ENCODE peak calls at places on chromosomes 7 and 10, in eight cellular contexts. Q, S, Y, Z, X, C, V and N are unnamed samples.

GRCh38 chr7:143882020-143882610 is 19.9 kb downstream of the TCAF1 start:
- DNase-seq in Q (no peak), S (peak), Y (no peak), Z (peak), X (no peak), C (no peak), V (no peak), N (no peak)

GRCh38 chr10:70652761-70653657 is 19.3 kb upstream of the ADAMTS14 start:
- DNase-seq in Q (no peak), S (no peak), Y (no peak), Z (no peak), X (no peak), C (no peak), V (no peak), N (no peak)

GRCh38 chr7:22238354-22239311 is 118.3 kb downstream of the RAPGEF5 start:
- DNase-seq in Q (no peak), S (no peak), Y (no peak), Z (no peak), X (no peak), C (no peak), V (no peak), N (no peak)

GRCh38 chr7:32588657-32589056 is 93.4 kb downstream of the AVL9 start:
- DNase-seq in Q (no peak), S (peak), Y (no peak), Z (no peak), X (no peak), C (peak), V (no peak), N (no peak)

GRCh38 chr10:17026686-17027485 is 102.7 kb downstream of the CUBN start:
- DNase-seq in Q (no peak), S (peak), Y (no peak), Z (no peak), X (no peak), C (no peak), V (no peak), N (no peak)

GRCh38 chr10:96417432-96417831 is 58.6 kb upstream of the OPALIN start:
- DNase-seq in Q (no peak), S (no peak), Y (no peak), Z (no peak), X (no peak), C (no peak), V (no peak), N (no peak)

GRCh38 chr10:43437141-43437860 is 390 bp downstream of the ZNF487 start:
- DNase-seq in Q (no peak), S (peak), Y (no peak), Z (no peak), X (no peak), C (no peak), V (no peak), N (no peak)

GRCh38 chr10:50653142-50653541 is 29.4 kb upstream of the SGMS1 start:
- DNase-seq in Q (no peak), S (peak), Y (no peak), Z (no peak), X (peak), C (no peak), V (no peak), N (no peak)

GRCh38 chr7:148803094-148803493 is 81.0 kb downstream of the EZH2 start:
- DNase-seq in Q (no peak), S (no peak), Y (no peak), Z (no peak), X (no peak), C (no peak), V (no peak), N (no peak)

GRCh38 chr10:90494183-90494582 is 363.7 kb downstream of the HTR7 start:
- DNase-seq in Q (no peak), S (no peak), Y (no peak), Z (no peak), X (no peak), C (no peak), V (no peak), N (no peak)

GRCh38 chr10:121927361-121927840 is 430 bp downstream of the ATE1 start:
- DNase-seq in Q (no peak), S (no peak), Y (peak), Z (peak), X (no peak), C (peak), V (peak), N (no peak)

GRCh38 chr10:70820976-70821750 is 5.4 kb downstream of the SGPL1 start:
- DNase-seq in Q (no peak), S (no peak), Y (no peak), Z (no peak), X (no peak), C (no peak), V (no peak), N (no peak)

GRCh38 chr7:47143344-47143743 is 438.6 kb downstream of the TNS3 start:
- DNase-seq in Q (no peak), S (no peak), Y (no peak), Z (no peak), X (no peak), C (no peak), V (no peak), N (no peak)

GRCh38 chr7:123327661-123328060 is 127.9 kb upstream of the SLC13A1 start:
- DNase-seq in Q (no peak), S (no peak), Y (no peak), Z (no peak), X (no peak), C (no peak), V (no peak), N (no peak)

GRCh38 chr7:84047085-84047484 is 147.5 kb downstream of the SEMA3A start:
- DNase-seq in Q (no peak), S (no peak), Y (no peak), Z (no peak), X (no peak), C (no peak), V (peak), N (no peak)

GRCh38 chr7:82729172-82730030 is 285.8 kb upstream of the CACNA2D1 start:
- DNase-seq in Q (no peak), S (peak), Y (no peak), Z (no peak), X (peak), C (peak), V (no peak), N (peak)

GRCh38 chr10:36882781-36883180 is 242.6 kb upstream of the ANKRD30A start:
- DNase-seq in Q (no peak), S (no peak), Y (no peak), Z (no peak), X (no peak), C (no peak), V (no peak), N (no peak)

GRCh38 chr7:131522325-131522920 is 34.0 kb downstream of the PODXL start:
- DNase-seq in Q (no peak), S (peak), Y (peak), Z (no peak), X (no peak), C (no peak), V (no peak), N (no peak)

GRCh38 chr7:38600746-38601145 is 30.4 kb downstream of the AMPH start:
- DNase-seq in Q (no peak), S (no peak), Y (no peak), Z (peak), X (no peak), C (no peak), V (no peak), N (no peak)

GRCh38 chr10:122140941-122141623 is 130.0 kb upstream of the BTBD16 start:
- DNase-seq in Q (peak), S (peak), Y (peak), Z (peak), X (peak), C (peak), V (peak), N (no peak)

GRCh38 chr10:79029478-79030390 is 39.0 kb upstream of the ZMIZ1 start:
- DNase-seq in Q (no peak), S (no peak), Y (peak), Z (no peak), X (no peak), C (no peak), V (no peak), N (no peak)

GRCh38 chr7:80133361-80134104 is 1.1 kb upstream of the GNAI1 start:
- DNase-seq in Q (no peak), S (peak), Y (no peak), Z (peak), X (no peak), C (no peak), V (no peak), N (no peak)

GRCh38 chr10:100562806-100563293 is 27.1 kb downstream of the HIF1AN start:
- DNase-seq in Q (no peak), S (no peak), Y (no peak), Z (no peak), X (no peak), C (peak), V (no peak), N (no peak)

GRCh38 chr7:73716318-73716890 is 3.1 kb downstream of the STX1A start:
- DNase-seq in Q (no peak), S (no peak), Y (no peak), Z (no peak), X (no peak), C (no peak), V (no peak), N (no peak)

GRCh38 chr10:44756235-44756634 is 154.9 kb upstream of the TMEM72 start:
- DNase-seq in Q (no peak), S (peak), Y (no peak), Z (no peak), X (no peak), C (no peak), V (no peak), N (no peak)

GRCh38 chr10:64523065-64523759 is 1002.0 kb downstream of the REEP3 start:
- DNase-seq in Q (no peak), S (no peak), Y (no peak), Z (no peak), X (no peak), C (no peak), V (no peak), N (no peak)

GRCh38 chr10:72259491-72260214 is 14.1 kb upstream of the DDIT4 start:
- DNase-seq in Q (no peak), S (no peak), Y (no peak), Z (no peak), X (no peak), C (no peak), V (no peak), N (peak)

GRCh38 chr7:142626420-142627035 is 122.7 kb upstream of the PRSS1 start:
- DNase-seq in Q (no peak), S (peak), Y (no peak), Z (peak), X (peak), C (peak), V (peak), N (no peak)

GRCh38 chr10:97888641-97889262 is 39.1 kb downstream of the GOLGA7B start:
- DNase-seq in Q (no peak), S (peak), Y (no peak), Z (peak), X (no peak), C (no peak), V (peak), N (no peak)

GRCh38 chr7:96097802-96098201 is 224.1 kb downstream of the SLC25A13 start:
- DNase-seq in Q (no peak), S (no peak), Y (no peak), Z (no peak), X (no peak), C (no peak), V (no peak), N (no peak)

GRCh38 chr10:10786334-10787090 is 231.2 kb upstream of the CELF2 start:
- DNase-seq in Q (no peak), S (peak), Y (no peak), Z (no peak), X (no peak), C (no peak), V (no peak), N (no peak)

GRCh38 chr7:16926283-16926682 is 44.5 kb upstream of the AGR3 start:
- DNase-seq in Q (no peak), S (peak), Y (no peak), Z (peak), X (no peak), C (peak), V (no peak), N (no peak)

GRCh38 chr7:41578700-41579099 is 124.2 kb downstream of the INHBA start:
- DNase-seq in Q (no peak), S (no peak), Y (no peak), Z (no peak), X (no peak), C (no peak), V (no peak), N (no peak)

GRCh38 chr7:82335001-82335400 is 108.6 kb downstream of the CACNA2D1 start:
- DNase-seq in Q (no peak), S (no peak), Y (no peak), Z (no peak), X (no peak), C (no peak), V (no peak), N (no peak)

DNA sequence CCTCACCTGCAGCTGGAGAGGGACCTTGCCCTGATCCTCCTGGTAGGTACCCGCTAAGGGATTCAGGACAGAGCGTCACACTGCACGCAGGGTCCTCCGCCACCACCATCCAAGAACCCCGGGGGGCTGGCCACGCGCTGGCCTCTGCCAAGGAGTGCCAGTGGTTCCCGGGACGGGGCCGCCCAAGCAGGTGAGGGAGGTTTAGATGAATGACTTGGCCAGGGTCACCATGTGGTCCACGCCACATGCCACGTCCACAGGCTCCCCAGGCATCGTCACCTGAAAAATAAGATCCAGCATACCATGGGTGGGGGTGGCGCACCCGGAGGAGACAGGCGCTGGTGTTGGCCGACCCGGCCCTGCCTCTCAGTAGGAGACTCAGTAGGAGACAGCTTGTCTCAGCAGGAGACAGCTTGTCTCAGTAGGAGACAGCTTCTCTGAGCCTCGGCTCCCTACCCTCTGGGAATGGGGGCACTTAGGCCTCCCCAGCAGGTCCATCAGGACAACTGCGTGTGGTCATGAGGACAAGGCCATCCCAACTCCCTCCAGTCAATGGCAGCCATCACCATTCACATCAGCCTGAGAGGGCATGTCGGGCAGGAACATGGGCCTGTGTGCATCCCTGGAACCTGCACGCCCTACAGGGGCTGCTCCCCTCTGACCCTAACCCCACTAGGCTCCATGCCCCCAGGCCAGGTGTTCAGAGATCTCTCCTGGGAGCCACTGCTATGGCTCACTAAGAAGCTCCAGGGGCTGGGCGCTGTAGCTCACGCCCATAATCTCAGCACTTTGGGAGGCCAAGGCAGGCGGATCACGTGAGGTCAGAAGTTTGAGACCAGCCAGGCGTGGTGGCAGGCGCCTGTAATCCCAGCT is 30.5 kb downstream of the RCC1L start:
- DNase-seq in Q (no peak), S (no peak), Y (no peak), Z (no peak), X (no peak), C (no peak), V (no peak), N (no peak)
- TF ChIP-seq POLR2AphosphoS5 in Q (no peak), S (no peak), Y (no peak), Z (no peak), X (no peak), C (no peak), V (no peak), N (no peak)

DNA sequence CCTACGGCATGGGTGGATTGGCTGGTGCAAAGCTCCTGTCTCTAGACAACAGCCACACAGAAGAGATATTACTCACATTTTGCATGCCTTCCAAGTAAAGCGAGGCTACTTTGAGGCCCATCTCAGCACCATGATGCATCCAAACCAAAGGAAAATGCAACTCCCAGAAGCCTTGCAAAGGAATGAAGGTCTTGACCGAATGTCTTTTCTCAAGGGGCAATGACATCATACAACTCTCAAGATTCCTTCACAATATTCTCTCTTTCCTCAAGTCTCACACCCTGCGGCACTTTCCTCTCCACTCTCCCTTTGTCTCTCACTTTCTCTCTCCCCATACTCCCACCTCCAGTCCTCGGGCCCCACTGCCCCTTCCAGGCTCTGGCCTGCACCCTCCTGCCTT is 44.8 kb upstream of the CPXM2 start:
- DNase-seq in Q (no peak), S (no peak), Y (no peak), Z (no peak), X (no peak), C (no peak), V (no peak), N (no peak)
- H3K27ac ChIP-seq in Q (no peak), S (no peak), Y (no peak), Z (no peak), X (no peak), C (no peak), V (no peak), N (no peak)

GRCh38 chr10:32376027-32376426 is 29.1 kb upstream of the EPC1 start:
- DNase-seq in Q (no peak), S (peak), Y (no peak), Z (no peak), X (no peak), C (no peak), V (no peak), N (no peak)
- H3K4me3 ChIP-seq in Q (peak), S (no peak), Y (peak), Z (peak), X (no peak), C (no peak), V (peak), N (peak)

GRCh38 chr10:77634939-77635338 is 2.7 kb downstream of the KCNMA1 start:
- DNase-seq in Q (no peak), S (no peak), Y (no peak), Z (no peak), X (no peak), C (no peak), V (no peak), N (no peak)

GRCh38 chr10:77631241-77631640 is 6.4 kb downstream of the KCNMA1 start:
- DNase-seq in Q (no peak), S (no peak), Y (no peak), Z (no peak), X (no peak), C (no peak), V (no peak), N (no peak)

GRCh38 chr10:77635402-77636227 is 2.0 kb downstream of the KCNMA1 start:
- DNase-seq in Q (no peak), S (no peak), Y (no peak), Z (no peak), X (no peak), C (no peak), V (no peak), N (no peak)

GRCh38 chr10:77636286-77636966 is 1.2 kb downstream of the KCNMA1 start:
- DNase-seq in Q (no peak), S (no peak), Y (no peak), Z (no peak), X (no peak), C (no peak), V (no peak), N (no peak)

DNA sequence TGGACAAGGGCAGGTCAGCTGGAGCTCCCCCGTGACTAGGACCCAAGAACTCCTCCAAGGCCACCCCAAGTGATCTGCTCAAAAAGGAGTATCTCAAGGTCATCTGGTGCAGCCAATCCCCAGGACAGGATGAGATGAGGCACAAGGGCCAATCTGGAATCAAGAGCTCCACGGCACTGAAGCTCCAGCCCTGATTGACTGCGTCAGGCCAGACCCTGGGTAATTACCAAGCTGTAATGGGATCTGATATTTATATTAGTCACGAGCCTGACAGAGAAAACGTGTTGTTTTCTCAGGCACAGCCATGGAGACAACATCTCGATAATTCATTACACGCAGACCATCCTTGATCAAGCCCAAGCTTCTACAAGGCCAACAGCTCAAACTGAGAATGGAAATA is 4.2 kb downstream of the KCNMA1 start:
- DNase-seq in Q (no peak), S (no peak), Y (no peak), Z (no peak), X (no peak), C (no peak), V (no peak), N (no peak)
- TF ChIP-seq POLR2AphosphoS5 in Q (no peak), S (no peak), Y (no peak), Z (no peak), X (no peak), C (no peak), V (no peak), N (no peak)

GRCh38 chr10:113071446-113071845 is 121.4 kb downstream of the TCF7L2 start:
- DNase-seq in Q (no peak), S (peak), Y (no peak), Z (peak), X (no peak), C (no peak), V (peak), N (no peak)
- H3K27ac ChIP-seq in Q (peak), S (peak), Y (no peak), Z (peak), X (peak), C (no peak), V (peak), N (no peak)